ENCODE peak calls at places on chromosomes 4 and X, in eight cellular contexts. H is CD8-positive, alpha-beta memory T cell; Y is HCT116; A is iPS DF 6.9; S is heart left ventricle; T is tibial nerve; B is neuronal stem cell; G is neural progenitor cell. V is an unnamed sample.

GRCh38 chr4:91826186-91826585 is 477.6 kb upstream of the GRID2 start:
- DNase-seq in H (no peak), Y (no peak), A (no peak), S (no peak), T (no peak), B (no peak), G (no peak), V (no peak)

GRCh38 chr4:157185363-157185762 is 35.2 kb upstream of the GRIA2 start:
- DNase-seq in H (no peak), Y (no peak), A (no peak), S (no peak), T (no peak), B (no peak), G (no peak), V (no peak)

GRCh38 chr4:152665691-152666410 is 13.9 kb downstream of the TMEM154 start:
- DNase-seq in H (no peak), Y (no peak), A (no peak), S (no peak), T (no peak), B (no peak), G (no peak), V (no peak)

GRCh38 chrX:71953946-71954345 is 43.3 kb downstream of the NHSL2 start:
- DNase-seq in H (no peak), Y (no peak), A (no peak), S (no peak), T (peak; percentile 28), B (no peak), G (no peak), V (no peak)

GRCh38 chr4:28675582-28675981 is 1814.9 kb downstream of the STIM2 start:
- DNase-seq in H (no peak), Y (no peak), A (no peak), S (no peak), T (no peak), B (no peak), G (no peak), V (no peak)

GRCh38 chr4:152415980-152416379 is 119.9 kb downstream of the FBXW7 start:
- DNase-seq in H (no peak), Y (no peak), A (no peak), S (no peak), T (no peak), B (no peak), G (no peak), V (no peak)

GRCh38 chr4:142406917-142407501 is 439.1 kb downstream of the INPP4B start:
- DNase-seq in H (peak; percentile 40), Y (no peak), A (no peak), S (no peak), T (no peak), B (no peak), G (no peak), V (no peak)

GRCh38 chrX:105837227-105837626 is 14.9 kb downstream of the NRK start:
- DNase-seq in H (no peak), Y (no peak), A (no peak), S (peak; percentile 77), T (peak; percentile 30), B (no peak), G (peak; percentile 2), V (no peak)

GRCh38 chr4:8547108-8547911 is 32.9 kb upstream of the GPR78 start:
- DNase-seq in H (no peak), Y (peak; percentile 56), A (peak; percentile 39), S (no peak), T (no peak), B (peak; percentile 17), G (peak; percentile 56), V (no peak)

GRCh38 chr4:45370370-45370769 is 644.0 kb upstream of the GNPDA2 start:
- DNase-seq in H (no peak), Y (no peak), A (no peak), S (no peak), T (no peak), B (no peak), G (no peak), V (no peak)

GRCh38 chrX:148333989-148334388 is 166.4 kb upstream of the AFF2 start:
- DNase-seq in H (peak; percentile 4), Y (no peak), A (no peak), S (no peak), T (no peak), B (no peak), G (no peak), V (no peak)

GRCh38 chr4:168923526-168924194 is 86.4 kb downstream of the CBR4 start:
- DNase-seq in H (peak; percentile 23), Y (peak; percentile 61), A (peak; percentile 76), S (no peak), T (no peak), B (peak; percentile 63), G (peak; percentile 82), V (peak; percentile 57)

GRCh38 chrX:36116222-36116621 is 196.7 kb downstream of the CFAP47 start:
- DNase-seq in H (no peak), Y (no peak), A (no peak), S (no peak), T (no peak), B (no peak), G (no peak), V (no peak)

GRCh38 chr4:127857641-127858040 is 23.1 kb upstream of the PLK4 start:
- DNase-seq in H (no peak), Y (no peak), A (no peak), S (no peak), T (no peak), B (no peak), G (no peak), V (no peak)

GRCh38 chrX:77426811-77427210 is 20.4 kb upstream of the FGF16 start:
- DNase-seq in H (no peak), Y (no peak), A (no peak), S (no peak), T (no peak), B (no peak), G (no peak), V (no peak)

GRCh38 chr4:163448541-163449203 is 24.9 kb downstream of the TKTL2 start:
- DNase-seq in H (no peak), Y (no peak), A (no peak), S (no peak), T (no peak), B (no peak), G (no peak), V (no peak)

GRCh38 chrX:149060921-149061320 is 444.2 kb downstream of the IDS start:
- DNase-seq in H (no peak), Y (no peak), A (no peak), S (no peak), T (no peak), B (no peak), G (no peak), V (no peak)

GRCh38 chr4:76615999-76616398 is 181.0 kb downstream of the SHROOM3 start:
- DNase-seq in H (no peak), Y (no peak), A (no peak), S (no peak), T (no peak), B (no peak), G (no peak), V (no peak)

GRCh38 chr4:46844325-46844917 is 64.6 kb downstream of the COX7B2 start:
- DNase-seq in H (peak; percentile 15), Y (peak; percentile 27), A (no peak), S (no peak), T (no peak), B (peak; percentile 56), G (peak; percentile 73), V (no peak)

GRCh38 chrX:53474707-53475106 is 40.5 kb upstream of the HSD17B10 start:
- DNase-seq in H (no peak), Y (no peak), A (no peak), S (no peak), T (no peak), B (no peak), G (no peak), V (no peak)

GRCh38 chr4:15402146-15402545 is 25.7 kb upstream of the C1QTNF7 start:
- DNase-seq in H (no peak), Y (no peak), A (no peak), S (no peak), T (no peak), B (no peak), G (no peak), V (no peak)

GRCh38 chr4:143514432-143514831 is 930 bp downstream of the SMARCA5 start:
- DNase-seq in H (peak; percentile 3), Y (no peak), A (no peak), S (peak; percentile 55), T (peak; percentile 23), B (peak; percentile 57), G (peak; percentile 90), V (no peak)

GRCh38 chr4:36997727-36998126 is 246.8 kb upstream of the NWD2 start:
- DNase-seq in H (no peak), Y (no peak), A (no peak), S (no peak), T (no peak), B (no peak), G (no peak), V (no peak)

GRCh38 chrX:97311066-97311778 is 427.5 kb downstream of the RPA4 start:
- DNase-seq in H (no peak), Y (no peak), A (no peak), S (no peak), T (no peak), B (no peak), G (no peak), V (no peak)

GRCh38 chr4:384311-385010 is 46.8 kb downstream of the ZNF141 start:
- DNase-seq in H (no peak), Y (no peak), A (no peak), S (no peak), T (no peak), B (no peak), G (no peak), V (no peak)
- H3K9me3 ChIP-seq in H (peaks cover 46% of the 10 kb centered on the region), Y (peaks cover 3% of the 10 kb centered on the region), A (no peaks in the 10 kb centered on the region), S (peaks cover 100% of the 10 kb centered on the region), T (peaks cover 100% of the 10 kb centered on the region), B (peaks cover 20% of the 10 kb centered on the region), G (peaks cover 6% of the 10 kb centered on the region), V (peaks cover 67% of the 10 kb centered on the region)

GRCh38 chr4:4866124-4866832 is 6.8 kb downstream of the MSX1 start:
- DNase-seq in H (no peak), Y (no peak), A (no peak), S (peak; percentile 24), T (no peak), B (no peak), G (peak; percentile 55), V (no peak)
- H3K4me1 ChIP-seq in H (no peaks in the 10 kb centered on the region), Y (peaks cover 7% of the 10 kb centered on the region), A (peaks cover 3% of the 10 kb centered on the region), S (peaks cover 16% of the 10 kb centered on the region), T (no peaks in the 10 kb centered on the region), B (peaks cover 9% of the 10 kb centered on the region), G (peaks cover 13% of the 10 kb centered on the region), V (peaks cover 11% of the 10 kb centered on the region)

GRCh38 chrX:155768036-155768769 is 112.9 kb upstream of the VAMP7 start:
- DNase-seq in H (no peak), Y (no peak), A (no peak), S (no peak), T (no peak), B (no peak), G (no peak), V (no peak)

GRCh38 chrX:155761185-155761584 is 120.0 kb upstream of the VAMP7 start:
- DNase-seq in H (no peak), Y (no peak), A (no peak), S (no peak), T (no peak), B (no peak), G (no peak), V (no peak)

GRCh38 chrX:155767101-155767878 is 113.9 kb upstream of the VAMP7 start:
- DNase-seq in H (peak; percentile 5), Y (peak; percentile 71), A (peak; percentile 50), S (peak; percentile 45), T (no peak), B (peak; percentile 54), G (peak; percentile 76), V (peak; percentile 48)

GRCh38 chrX:155766321-155766720 is 114.8 kb upstream of the VAMP7 start:
- DNase-seq in H (no peak), Y (no peak), A (no peak), S (no peak), T (no peak), B (no peak), G (no peak), V (no peak)
- H3K9me3 ChIP-seq in H (no peaks in the 10 kb centered on the region), Y (no peaks in the 10 kb centered on the region), A (no peaks in the 10 kb centered on the region), S (no peaks in the 10 kb centered on the region), T (no peaks in the 10 kb centered on the region), B (no peaks in the 10 kb centered on the region), G (peaks cover under 1% of the 10 kb centered on the region), V (no peaks in the 10 kb centered on the region)

GRCh38 chr4:113760094-113760851 is 1.3 kb downstream of the CAMK2D start:
- DNase-seq in H (peak; percentile 17), Y (no peak), A (no peak), S (peak; percentile 48), T (peak; percentile 26), B (no peak), G (peak; percentile 62), V (no peak)
- H3K4me1 ChIP-seq in H (peaks cover 33% of the 10 kb centered on the region), Y (peaks cover 29% of the 10 kb centered on the region), A (peaks cover 2% of the 10 kb centered on the region), S (peaks cover 6% of the 10 kb centered on the region), T (no peaks in the 10 kb centered on the region), B (no peaks in the 10 kb centered on the region), G (peaks cover 12% of the 10 kb centered on the region), V (peaks cover 35% of the 10 kb centered on the region)